ENCODE peak calls at places on chromosomes 4 and X, in four cellular contexts. U is WTC11, X is K562, V is HepG2. Y is an unnamed sample.

GRCh38 chr4:182238355-182238931 is 4.8 kb upstream of the TENM3 start:
- DNase-seq in V (no peak), U (no peak), X (no peak), Y (no peak)

GRCh38 chrX:109624641-109625311 is at the start of gene KCNE5:
- DNase-seq in X (no peak), V (no peak), U (peak), Y (no peak)

GRCh38 chr4:15361529-15361928 is 66.3 kb upstream of the C1QTNF7 start:
- DNase-seq in V (no peak), U (no peak), X (no peak), Y (no peak)

GRCh38 chrX:78822157-78822683 is 74.7 kb downstream of the LPAR4 start:
- DNase-seq in U (no peak), V (no peak), X (no peak), Y (no peak)

GRCh38 chrX:85379174-85379907 is at the start of gene POF1B:
- DNase-seq in X (no peak), V (no peak), U (no peak), Y (no peak)

GRCh38 chrX:56793112-56793430 is 64.0 kb downstream of the NBDY start:
- DNase-seq in V (no peak), X (no peak), U (no peak), Y (no peak)

GRCh38 chr4:83490876-83491450 is 6.1 kb upstream of the ABRAXAS1 start:
- DNase-seq in X (peak), U (no peak), V (peak), Y (peak)

GRCh38 chrX:7614616-7615015 is 228.4 kb upstream of the VCX start:
- DNase-seq in X (no peak), V (no peak), U (no peak), Y (no peak)

GRCh38 chr4:183659029-183659870 is at the start of the genes RWDD4 and TRAPPC11:
- DNase-seq in U (peak), X (peak), V (peak), Y (peak)

GRCh38 chrX:123807825-123808416 is 51.9 kb upstream of the XIAP start:
- DNase-seq in U (no peak), V (no peak), X (no peak), Y (no peak)

GRCh38 chrX:40282348-40282747 is 184.6 kb upstream of the BCOR start:
- DNase-seq in X (no peak), V (no peak), U (no peak), Y (no peak)

DNA sequence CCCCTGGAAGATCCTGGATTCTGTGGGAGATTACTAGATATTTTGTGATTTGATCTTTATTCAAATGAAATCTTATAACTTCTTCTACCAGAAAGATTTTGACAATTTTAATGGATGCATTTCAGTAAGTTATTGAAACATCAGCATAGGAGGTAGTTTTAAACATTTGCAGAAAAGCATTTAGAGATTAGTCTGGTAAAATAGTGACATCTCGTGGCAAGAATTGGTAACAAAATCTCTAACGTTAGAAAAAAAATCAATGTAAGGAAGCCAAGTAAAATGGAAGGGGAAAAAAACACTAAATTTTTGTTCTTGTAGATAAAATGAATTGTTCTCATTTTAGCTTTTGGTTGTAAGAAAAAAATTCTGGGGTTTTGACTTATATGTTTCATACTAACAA is 73.3 kb downstream of the TASL start:
- DNase-seq in U (no peak), V (peak), X (peak), Y (peak)
- TF ChIP-seq SP1 in U (no peak), V (no peak), X (no peak), Y (no peak)

GRCh38 chr4:80202190-80202711 is 4.9 kb downstream of the PRDM8 start:
- DNase-seq in V (no peak), U (peak), X (no peak), Y (peak)
- TF ChIP-seq ELF4 in V (no peak), U (no peak), X (no peak), Y (no peak)

GRCh38 chr4:62399242-62399641 is 1199.1 kb downstream of the ADGRL3 start:
- DNase-seq in V (no peak), X (no peak), U (no peak), Y (no peak)
- TF ChIP-seq SP1 in V (no peak), X (no peak), U (no peak), Y (no peak)

GRCh38 chrX:42531431-42531830 is 246.5 kb downstream of the PPP1R2C start:
- DNase-seq in V (no peak), U (no peak), X (no peak), Y (no peak)
- TF ChIP-seq ELF4 in V (no peak), U (no peak), X (no peak), Y (no peak)

GRCh38 chrX:106927700-106928099 is 7.5 kb downstream of the CLDN2 start:
- DNase-seq in X (no peak), V (peak), U (no peak), Y (no peak)
- TF ChIP-seq SP1 in X (no peak), V (no peak), U (no peak), Y (no peak)

GRCh38 chr4:73822812-73823480 is 13.5 kb upstream of the CXCL6 start:
- DNase-seq in V (no peak), X (no peak), U (no peak), Y (no peak)
- TF ChIP-seq ELF4 in V (no peak), X (no peak), U (no peak), Y (no peak)

GRCh38 chr4:145951931-145952330 is 13.3 kb upstream of the ZNF827 start:
- DNase-seq in U (no peak), V (no peak), X (no peak), Y (no peak)
- TF ChIP-seq SP1 in U (no peak), V (no peak), X (no peak), Y (no peak)

GRCh38 chr4:121977251-121978168 is 25.6 kb upstream of the TRPC3 start:
- DNase-seq in V (no peak), U (no peak), X (no peak), Y (no peak)
- TF ChIP-seq ELF4 in V (no peak), U (no peak), X (no peak), Y (no peak)

DNA sequence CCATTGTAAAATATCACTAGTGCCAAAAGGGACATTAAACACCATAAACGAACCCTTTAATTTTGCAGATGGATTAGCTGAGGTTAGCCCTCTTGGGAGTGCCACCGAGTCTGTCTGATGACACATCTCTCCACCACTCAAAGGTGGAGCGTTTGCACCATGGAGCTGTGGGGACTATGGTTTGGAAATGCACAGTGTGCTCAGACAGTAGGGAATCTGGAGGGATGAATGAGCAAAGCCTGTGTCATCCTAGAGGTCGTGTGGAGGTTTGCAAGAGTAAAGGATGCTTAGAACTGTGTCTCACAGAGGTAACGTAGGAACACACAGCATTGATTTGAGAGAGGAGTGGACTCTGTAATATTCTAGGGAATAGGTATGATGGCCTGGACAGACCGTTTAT is 93.7 kb downstream of the CLNK start:
- DNase-seq in U (no peak), V (no peak), X (no peak), Y (no peak)
- TF ChIP-seq SP1 in U (no peak), V (no peak), X (no peak), Y (no peak)